ENCODE peak calls at places on chromosomes 5 and 9, in five cellular contexts. E, R, T, J and W are unnamed samples.

GRCh38 chr9:93625000-93625399 is 48.6 kb downstream of the PHF2 start:
- DNase-seq in R (no peak), J (no peak), E (no peak), T (no peak), W (no peak)

GRCh38 chr5:35990524-35990923 is 666 bp downstream of the UGT3A1 start:
- DNase-seq in E (no peak), T (no peak), J (peak; percentile 22), R (no peak), W (no peak)

GRCh38 chr9:120886490-120886967 is 9.5 kb upstream of the PHF19 start:
- DNase-seq in E (peak; percentile 49), T (no peak), R (no peak), J (no peak), W (peak; percentile 93)

GRCh38 chr5:91016954-91017690 is 366.0 kb downstream of the ARRDC3 start:
- DNase-seq in E (peak; percentile 32), T (no peak), R (no peak), J (no peak), W (peak; percentile 71)

GRCh38 chr5:39452846-39453245 is 28.1 kb upstream of the DAB2 start:
- DNase-seq in E (peak; percentile 41), J (no peak), R (no peak), T (no peak), W (peak; percentile 42)

GRCh38 chr9:122930933-122931850 is at the start of gene ZBTB26:
- DNase-seq in E (peak; percentile 95), J (peak; percentile 97), R (peak; percentile 63), T (peak; percentile 98), W (peak; percentile 88)

GRCh38 chr5:124596595-124597388 is 149.6 kb downstream of the ZNF608 start:
- DNase-seq in R (peak; percentile 68), E (peak; percentile 76), T (no peak), J (no peak), W (peak; percentile 93)

GRCh38 chr5:53671447-53671846 is 111.0 kb downstream of the NDUFS4 start:
- DNase-seq in E (no peak), J (no peak), T (no peak), R (no peak), W (no peak)

GRCh38 chr5:36417668-36418067 is 116.0 kb upstream of the RANBP3L start:
- DNase-seq in E (no peak), R (no peak), J (no peak), T (no peak), W (no peak)

GRCh38 chr5:8807636-8808035 is 738.2 kb downstream of the SEMA5A start:
- DNase-seq in J (no peak), T (no peak), R (no peak), E (peak; percentile 37), W (peak; percentile 55)

GRCh38 chr9:121328476-121328875 is 41.6 kb downstream of the STOM start:
- DNase-seq in E (no peak), T (no peak), J (no peak), R (no peak), W (peak; percentile 57)

GRCh38 chr5:179211076-179211475 is 134.2 kb downstream of the ADAMTS2 start:
- DNase-seq in R (no peak), J (no peak), T (no peak), E (no peak), W (peak; percentile 30)

GRCh38 chr9:134735441-134736175 is 94.0 kb downstream of the COL5A1 start:
- DNase-seq in R (no peak), T (no peak), E (no peak), J (peak; percentile 45), W (peak; percentile 46)

GRCh38 chr9:82332018-82332773 is 343.6 kb downstream of the SPATA31D1 start:
- DNase-seq in R (peak; percentile 39), E (peak; percentile 85), J (no peak), T (no peak), W (peak; percentile 76)

GRCh38 chr5:148474025-148474511 is 90.3 kb downstream of the FBXO38 start:
- DNase-seq in E (peak; percentile 83), J (no peak), R (no peak), T (no peak), W (peak; percentile 76)

GRCh38 chr9:78552802-78553201 is 255.9 kb downstream of the PSAT1 start:
- DNase-seq in T (no peak), E (no peak), J (no peak), R (no peak), W (no peak)

GRCh38 chr5:158267228-158267627 is 408.3 kb upstream of the CLINT1 start:
- DNase-seq in J (no peak), E (no peak), T (no peak), R (no peak), W (no peak)

GRCh38 chr9:136291306-136292025 is 12.4 kb downstream of the CCDC187 start:
- DNase-seq in J (no peak), T (peak; percentile 48), R (no peak), E (no peak), W (no peak)

GRCh38 chr5:93018461-93018860 is 562.6 kb downstream of the NR2F1-AS1 start:
- DNase-seq in E (peak; percentile 21), R (no peak), T (no peak), J (no peak), W (peak; percentile 22)

GRCh38 chr5:134084166-134084565 is 30.3 kb upstream of the TCF7 start:
- DNase-seq in T (no peak), R (no peak), J (no peak), E (no peak), W (no peak)

GRCh38 chr5:57816108-57816507 is 333.5 kb upstream of the ACTBL2 start:
- DNase-seq in J (no peak), R (peak; percentile 90), E (peak; percentile 92), T (no peak), W (peak; percentile 97)

GRCh38 chr5:109485030-109485429 is 75.3 kb upstream of the PJA2 start:
- DNase-seq in T (peak; percentile 81), J (no peak), R (no peak), E (peak; percentile 11), W (peak; percentile 8)

GRCh38 chr9:125049212-125049611 is 94.1 kb downstream of the SCAI start:
- DNase-seq in T (no peak), E (no peak), R (no peak), J (peak; percentile 49), W (no peak)

GRCh38 chr5:11143456-11144267 is 382.6 kb upstream of the DAP start:
- DNase-seq in E (no peak), J (no peak), R (no peak), T (no peak), W (no peak)

GRCh38 chr9:128098936-128099931 is 28.3 kb downstream of the PTGES2 start:
- DNase-seq in E (no peak), T (peak; percentile 85), J (no peak), R (no peak), W (peak; percentile 28)

GRCh38 chr9:132160802-132161742 is 786 bp upstream of the NTNG2 start:
- DNase-seq in E (peak; percentile 77), T (no peak), R (no peak), J (peak; percentile 76), W (peak; percentile 71)

GRCh38 chr5:157607371-157608161 is 32.0 kb upstream of the ADAM19 start:
- DNase-seq in T (no peak), E (peak; percentile 34), R (no peak), J (no peak), W (peak; percentile 90)

GRCh38 chr9:125438506-125439433 is 177.1 kb downstream of the GAPVD1 start:
- DNase-seq in T (peak; percentile 69), R (no peak), J (no peak), E (no peak), W (no peak)

GRCh38 chr9:20505574-20505973 is 116.7 kb downstream of the MLLT3 start:
- DNase-seq in E (no peak), R (no peak), T (no peak), J (no peak), W (no peak)

GRCh38 chr5:142296914-142297417 is 27.9 kb downstream of the SPRY4 start:
- DNase-seq in J (no peak), R (no peak), T (no peak), E (peak; percentile 86), W (no peak)

GRCh38 chr9:121956808-121957207 is 136.3 kb downstream of the TTLL11 start:
- DNase-seq in R (no peak), T (no peak), J (no peak), E (no peak), W (no peak)

GRCh38 chr9:93096131-93096802 is at the start of gene CARD19:
- DNase-seq in J (peak; percentile 39), R (no peak), E (peak; percentile 27), T (no peak), W (no peak)

DNA sequence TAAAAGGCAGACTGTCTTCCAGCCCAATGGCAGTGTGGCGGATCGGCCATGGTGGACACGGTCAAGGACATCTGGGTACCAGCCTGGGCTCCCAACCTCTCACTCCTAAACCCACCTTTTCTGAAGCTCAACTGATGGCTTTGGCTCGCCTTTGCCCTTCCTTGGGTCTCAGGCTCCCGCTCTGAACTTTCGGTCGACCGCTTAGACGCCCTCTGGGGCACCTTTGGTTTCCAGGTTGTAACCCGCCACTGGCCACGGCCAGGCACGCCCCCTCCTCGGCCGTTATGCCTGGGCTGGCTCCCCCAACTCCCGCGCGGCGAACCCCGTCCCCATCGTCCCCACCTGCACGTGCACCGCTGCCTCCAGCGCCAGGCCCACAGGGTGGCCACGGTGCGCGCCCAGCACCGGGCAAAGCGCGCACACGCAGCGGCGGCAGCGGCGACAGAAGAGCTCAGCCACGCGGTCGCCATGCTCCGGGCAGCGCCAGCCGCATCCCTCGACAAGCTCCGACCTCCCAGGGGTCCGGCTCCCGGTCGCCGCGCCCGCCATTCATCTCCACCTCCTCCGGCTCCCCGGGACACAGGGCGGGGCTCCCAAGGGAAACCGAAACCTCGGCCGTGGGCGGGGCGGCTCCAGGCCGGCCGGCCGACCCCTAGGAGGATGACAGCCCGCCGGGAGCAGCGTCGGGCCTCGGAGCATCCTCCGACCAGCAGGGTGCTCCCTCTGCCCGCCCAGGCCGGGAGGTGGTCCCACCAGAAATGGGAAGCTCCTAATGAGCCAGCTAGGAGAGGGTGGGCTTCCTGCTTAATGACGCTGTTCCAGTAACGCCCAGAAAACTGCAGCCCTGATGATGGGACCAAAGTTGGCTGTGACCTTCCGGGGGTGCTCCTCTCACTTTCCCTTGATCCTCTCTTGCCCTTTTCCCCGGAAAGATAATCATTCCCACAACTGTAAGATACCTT is at the start of gene TRIM14:
- DNase-seq in T (peak; percentile 87), R (no peak), J (peak; percentile 80), E (peak; percentile 72), W (peak; percentile 44)
- TF ChIP-seq CTCF in T (no peak), R (peak; percentile 43), J (peak; percentile 22), E (peak; percentile 36), W (peak; percentile 19)

GRCh38 chr5:172867761-172868435 is 33.8 kb downstream of the ERGIC1 start:
- DNase-seq in J (no peak), R (no peak), E (no peak), T (no peak), W (no peak)
- H3K4me3 ChIP-seq in J (no peak overlapping the region), R (peak overlapping the region; percentile 25), E (no peak overlapping the region), T (no peak overlapping the region), W (no peak overlapping the region)

DNA sequence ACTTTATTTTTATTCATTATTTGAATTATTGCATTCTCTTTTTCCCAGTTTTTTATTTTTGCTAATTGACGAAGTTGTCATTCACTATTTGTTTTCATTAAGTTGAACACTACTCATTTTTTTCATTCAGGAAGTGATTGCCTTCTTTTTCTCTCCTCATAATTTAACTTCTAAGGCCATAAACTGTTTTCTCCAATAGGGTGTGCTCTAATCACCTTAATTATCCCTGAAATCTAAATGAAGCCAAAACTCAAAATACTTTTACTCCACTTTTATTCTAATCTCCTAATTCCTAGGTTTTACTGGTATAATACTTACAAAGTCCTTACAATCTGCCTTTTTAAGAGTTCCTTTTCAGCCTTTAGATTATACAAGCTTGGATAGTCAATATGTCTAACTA is 2.9 kb upstream of the OR13C2 start:
- DNase-seq in R (no peak), E (no peak), T (no peak), J (no peak), W (peak; percentile 8)
- TF ChIP-seq CTCF in R (peak; percentile 5), E (no peak), T (no peak), J (peak; percentile 47), W (peak; percentile 35)

GRCh38 chr9:130043654-130044623 is 950 bp upstream of the FNBP1 start:
- DNase-seq in E (peak; percentile 83), R (no peak), T (peak; percentile 86), J (peak; percentile 61), W (peak; percentile 58)
- H3K4me3 ChIP-seq in E (peak overlapping the region; percentile 85), R (peak overlapping the region; percentile 67), T (peak overlapping the region; percentile 82), J (peak overlapping the region; percentile 75), W (peak overlapping the region; percentile 61)

GRCh38 chr5:64637837-64638443 is 52.4 kb upstream of the SHISAL2B start:
- DNase-seq in R (no peak), E (no peak), J (peak; percentile 38), T (no peak), W (no peak)
- TF ChIP-seq CTCF in R (no peak), E (no peak), J (peak; percentile 33), T (no peak), W (no peak)